ENCODE peak calls at places on chromosomes 3 and 15, in nine cellular contexts. P is CD8-positive, alpha-beta T cell; O is uterus; M is heart left ventricle; E is A673; G is tibial artery; C is H9; U is IMR-90; I is endodermal cell. Y is an unnamed sample. For H3K4me1, the result is how much of the 10 kb centered on the place peaks cover.

GRCh38 chr3:55461896-55462295 is 25.2 kb downstream of the WNT5A start:
- DNase-seq in P (no peak), M (no peak), U (peak), G (no peak), C (no peak), O (no peak), E (no peak), I (no peak), Y (no peak)

GRCh38 chr3:33186524-33187367 is 31.9 kb downstream of the SUSD5 start:
- DNase-seq in I (no peak), O (no peak), P (no peak), U (peak), G (no peak), M (no peak), C (no peak), E (no peak), Y (no peak)

GRCh38 chr3:43892061-43892460 is 201.3 kb downstream of the ABHD5 start:
- DNase-seq in U (no peak), P (no peak), G (no peak), C (no peak), I (no peak), O (no peak), E (no peak), M (no peak), Y (no peak)

GRCh38 chr3:14418259-14418658 is 15.9 kb downstream of the SLC6A6 start:
- DNase-seq in I (no peak), E (no peak), O (no peak), U (no peak), M (no peak), G (no peak), C (no peak), P (no peak), Y (no peak)

GRCh38 chr3:171876651-171877272 is 33.6 kb downstream of the TMEM212 start:
- DNase-seq in E (peak), U (peak), C (no peak), G (no peak), M (no peak), P (no peak), I (no peak), O (no peak), Y (no peak)

GRCh38 chr3:72052841-72053409 is 268.0 kb upstream of the PROK2 start:
- DNase-seq in U (no peak), E (no peak), M (no peak), I (no peak), P (no peak), C (no peak), O (no peak), G (no peak), Y (no peak)

GRCh38 chr3:25725810-25726209 is 57.4 kb downstream of the NGLY1 start:
- DNase-seq in U (peak), G (no peak), I (no peak), P (no peak), O (no peak), M (no peak), C (no peak), E (no peak), Y (no peak)

GRCh38 chr3:45657853-45658252 is 31.3 kb upstream of the SACM1L start:
- DNase-seq in M (no peak), G (no peak), I (no peak), O (no peak), P (no peak), C (no peak), E (no peak), U (no peak), Y (no peak)

GRCh38 chr3:27578032-27578431 is 93.8 kb upstream of the SLC4A7 start:
- DNase-seq in I (no peak), P (no peak), U (peak), O (no peak), M (no peak), E (no peak), G (no peak), C (no peak), Y (no peak)

GRCh38 chr3:3192481-3192764 is 12.9 kb upstream of the CRBN start:
- DNase-seq in G (no peak), U (no peak), I (no peak), O (no peak), E (no peak), M (no peak), C (no peak), P (no peak), Y (no peak)

GRCh38 chr3:3200632-3201212 is 21.2 kb upstream of the CRBN start:
- DNase-seq in C (peak), U (peak), M (peak), I (peak), P (no peak), O (peak), G (peak), E (peak), Y (no peak)

GRCh38 chr3:3201584-3201983 is 22.1 kb upstream of the CRBN start:
- DNase-seq in M (no peak), G (no peak), E (no peak), C (no peak), U (no peak), P (no peak), O (no peak), I (no peak), Y (no peak)

GRCh38 chr3:3191675-3192480 is 12.4 kb upstream of the CRBN start:
- DNase-seq in E (no peak), U (no peak), G (no peak), I (peak), P (no peak), C (no peak), M (no peak), O (no peak), Y (no peak)

GRCh38 chr3:3196148-3196861 is 16.8 kb upstream of the CRBN start:
- DNase-seq in E (peak), I (peak), C (peak), M (no peak), P (no peak), U (no peak), O (no peak), G (no peak), Y (no peak)
- TF ChIP-seq CTCF in E (peak), I (peak), C (peak), M (peak), P (no peak), U (peak), O (no peak), G (no peak), Y (peak)

GRCh38 chr3:37938011-37938410 is 52.6 kb upstream of the VILL start:
- DNase-seq in I (no peak), P (no peak), E (no peak), O (no peak), G (no peak), M (no peak), U (no peak), C (no peak), Y (no peak)
- H3K4me1 ChIP-seq in I (under half), P (under half), E (under half), O (under half), G (under half), M (half or more), U (under half), C (under half), Y (under half)

DNA sequence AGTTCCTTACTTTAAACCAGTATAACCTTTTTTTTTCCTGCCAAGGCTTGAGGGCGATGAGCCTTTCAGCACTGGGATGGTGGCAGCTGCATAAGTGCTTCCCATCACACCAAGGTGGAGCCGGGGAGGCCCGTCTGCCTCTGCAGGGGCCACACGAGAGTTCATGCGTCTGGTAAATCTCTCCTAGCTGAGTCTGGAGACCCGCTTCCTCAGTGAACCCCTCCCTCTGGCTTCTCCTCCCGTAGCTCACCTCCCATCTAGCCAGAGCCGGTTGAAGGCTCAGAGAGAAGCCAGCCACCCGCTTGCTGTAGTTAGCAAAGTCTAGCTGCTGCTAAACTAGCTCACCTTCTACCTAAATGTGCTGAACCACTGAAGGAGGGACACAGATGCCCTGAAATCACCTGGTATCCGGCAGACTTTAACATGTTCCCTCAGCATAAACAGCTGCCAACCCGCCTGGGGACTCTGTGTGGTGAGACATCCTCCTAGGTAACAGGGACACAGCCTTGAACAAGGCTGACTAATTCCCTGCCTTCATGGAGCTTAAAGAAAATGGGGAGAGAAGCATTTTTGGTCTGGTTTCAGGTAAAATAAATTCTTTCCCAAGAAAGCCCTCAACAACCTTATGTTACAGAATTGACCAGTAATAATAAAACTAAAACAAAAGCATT is 42.9 kb downstream of the RLBP1 start:
- DNase-seq in I (no peak), O (no peak), M (no peak), G (no peak), U (no peak), C (no peak), P (no peak), E (no peak), Y (no peak)
- H3K27ac ChIP-seq in I (no peak), O (no peak), M (no peak), G (peak), U (no peak), C (no peak), P (no peak), E (no peak), Y (no peak)

GRCh38 chr3:176590722-176591121 is 606.6 kb downstream of the TBL1XR1 start:
- DNase-seq in M (no peak), E (peak), O (no peak), I (no peak), P (no peak), C (no peak), U (no peak), G (no peak), Y (no peak)
- TF ChIP-seq CTCF in M (no peak), E (no peak), O (no peak), I (no peak), P (no peak), C (no peak), U (no peak), G (no peak), Y (no peak)

GRCh38 chr3:107085261-107085660 is 292.0 kb upstream of the CCDC54 start:
- DNase-seq in G (no peak), U (peak), E (no peak), I (no peak), M (no peak), P (no peak), O (no peak), C (no peak), Y (no peak)

GRCh38 chr3:107077391-107077790 is 299.8 kb upstream of the CCDC54 start:
- DNase-seq in I (no peak), C (no peak), U (no peak), M (no peak), O (no peak), G (no peak), E (no peak), P (no peak), Y (no peak)

GRCh38 chr3:107082527-107082926 is 294.7 kb upstream of the CCDC54 start:
- DNase-seq in P (no peak), G (no peak), E (peak), U (peak), O (no peak), I (no peak), M (no peak), C (no peak), Y (no peak)
- H3K4me1 ChIP-seq in P (under half), G (under half), E (under half), U (under half), O (under half), I (under half), M (under half), C (under half), Y (under half)

DNA sequence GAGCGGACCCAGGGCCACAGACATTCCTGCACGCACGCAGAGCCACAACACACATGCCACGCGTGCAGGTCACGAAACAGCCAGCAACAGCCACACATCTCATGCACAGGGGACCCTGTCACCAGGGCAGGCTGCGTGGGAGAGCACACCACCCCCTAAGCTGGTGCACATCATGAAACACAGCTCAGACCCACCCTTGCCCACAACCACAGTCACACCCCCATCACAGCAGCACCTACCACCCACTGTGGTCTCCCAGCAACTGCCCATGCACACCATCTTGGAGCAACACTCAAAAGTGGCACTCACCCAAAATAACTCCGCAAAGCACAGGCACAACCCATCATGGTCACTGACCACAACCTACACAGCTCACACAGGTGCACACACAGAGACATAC is 75.7 kb downstream of the OCA2 start:
- DNase-seq in M (no peak), G (no peak), P (no peak), I (no peak), U (no peak), C (no peak), O (no peak), E (no peak), Y (no peak)
- H3K27ac ChIP-seq in M (no peak), G (no peak), P (no peak), I (no peak), U (no peak), C (no peak), O (no peak), E (no peak), Y (no peak)

GRCh38 chr3:146160233-146160963 is 586 bp downstream of the PLOD2 start:
- DNase-seq in C (peak), E (peak), G (peak), M (peak), U (peak), O (peak), P (no peak), I (peak), Y (peak)
- TF ChIP-seq CTCF in C (peak), E (peak), G (peak), M (peak), U (peak), O (peak), P (no peak), I (peak), Y (peak)

GRCh38 chr3:150081084-150081483 is 110.4 kb upstream of the PFN2 start:
- DNase-seq in G (no peak), C (no peak), M (no peak), U (peak), O (no peak), P (no peak), I (no peak), E (no peak), Y (no peak)
- H3K4me1 ChIP-seq in G (under half), C (under half), M (under half), U (under half), O (under half), P (under half), I (under half), E (under half), Y (under half)

GRCh38 chr3:99696497-99696896 is 58.1 kb downstream of the COL8A1 start:
- DNase-seq in C (no peak), I (no peak), O (no peak), P (no peak), U (no peak), M (no peak), E (no peak), G (no peak), Y (no peak)

GRCh38 chr3:99702953-99703352 is 64.6 kb downstream of the COL8A1 start:
- DNase-seq in P (no peak), G (no peak), C (no peak), O (no peak), M (no peak), I (no peak), U (peak), E (no peak), Y (no peak)

GRCh38 chr3:99697250-99697649 is 58.9 kb downstream of the COL8A1 start:
- DNase-seq in C (no peak), O (no peak), M (no peak), P (no peak), U (no peak), I (no peak), G (no peak), E (peak), Y (no peak)

GRCh38 chr3:99700637-99701268 is 62.4 kb downstream of the COL8A1 start:
- DNase-seq in I (no peak), P (no peak), M (no peak), C (no peak), O (no peak), G (no peak), U (peak), E (no peak), Y (no peak)

DNA sequence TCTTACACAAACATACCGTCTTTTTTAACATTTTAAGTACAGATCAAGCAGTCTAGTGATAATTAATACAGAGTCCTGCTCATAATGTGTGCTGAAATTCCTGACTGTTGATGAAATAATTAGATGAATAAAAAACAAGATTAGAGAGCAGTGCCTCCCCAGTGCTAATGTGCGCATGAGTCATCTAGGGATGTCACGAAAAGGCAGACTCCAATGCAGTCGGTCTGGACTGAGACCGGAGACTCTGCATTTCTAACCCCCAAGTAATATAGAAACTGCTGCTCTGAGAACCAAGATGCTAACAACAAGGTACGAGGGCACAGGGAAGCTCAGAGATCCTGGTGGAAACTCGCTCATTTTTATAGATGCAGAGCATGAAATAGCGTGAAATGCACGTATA is 61.4 kb downstream of the COL8A1 start:
- DNase-seq in G (no peak), C (no peak), U (peak), M (no peak), P (no peak), O (no peak), I (no peak), E (peak), Y (no peak)
- H3K27ac ChIP-seq in G (peak), C (no peak), U (no peak), M (no peak), P (no peak), O (no peak), I (no peak), E (no peak), Y (no peak)

DNA sequence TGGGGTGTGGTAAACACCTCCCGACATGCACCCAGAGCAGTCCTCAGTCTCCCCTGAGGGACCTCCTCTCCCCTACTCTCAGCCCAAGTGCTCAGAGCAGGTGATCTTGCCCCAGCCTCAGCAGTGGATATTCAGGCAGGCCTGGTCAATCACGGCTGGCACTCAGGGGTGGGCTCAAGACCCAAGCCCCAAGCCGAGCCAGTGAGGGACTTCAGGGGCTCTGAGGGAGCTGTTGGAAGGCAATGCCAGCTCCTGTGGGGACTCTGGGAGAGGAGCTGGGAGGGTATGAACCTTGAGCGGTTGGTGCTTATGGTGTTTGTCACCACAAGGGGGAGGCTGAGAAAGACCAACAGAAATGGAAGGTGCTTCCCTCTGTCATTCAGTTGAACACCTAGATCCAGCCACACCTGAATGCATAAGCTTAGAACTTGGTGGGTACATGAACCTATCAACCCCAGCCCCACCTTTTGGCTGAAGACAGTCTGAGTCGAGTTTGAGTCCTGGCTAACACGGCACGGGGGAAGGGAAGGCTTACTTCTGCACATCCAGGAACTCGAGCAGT is 19.4 kb downstream of the ALS2CL start:
- DNase-seq in E (no peak), P (no peak), C (no peak), O (no peak), U (no peak), M (peak), I (peak), G (no peak), Y (peak)
- TF ChIP-seq CTCF in E (peak), P (no peak), C (peak), O (no peak), U (peak), M (no peak), I (peak), G (no peak), Y (no peak)